ENCODE peak calls at places on chromosomes 11 and 22, in nine cellular contexts. Q is EH; D is activated effector memory CD4-positive, alpha-beta T cell treated with Interleukin-2 at 50 U/mL for 16 hours; F is Peyer's patch; L is A549; T is H7; H is osteocyte; M is EL; I is CD8-positive, alpha-beta memory T cell. Z is an unnamed sample.

GRCh38 chr22:32644252-32645100 is 157.0 kb upstream of the TIMP3 start:
- DNase-seq in Q (peak), D (peak), F (peak), L (no peak), T (no peak), H (no peak), M (peak), I (no peak), Z (no peak)

GRCh38 chr11:77126861-77127673 is 979 bp upstream of the MYO7A start:
- DNase-seq in Q (peak), D (peak), F (peak), L (peak), T (peak), H (no peak), M (peak), I (peak), Z (peak)

GRCh38 chr11:12771875-12772274 is 97.7 kb downstream of the TEAD1 start:
- DNase-seq in Q (peak), D (no peak), F (no peak), L (no peak), T (no peak), H (no peak), M (peak), I (no peak), Z (no peak)

GRCh38 chr22:30286813-30287625 is 2.3 kb downstream of the CASTOR1 start:
- DNase-seq in Q (peak), D (peak), F (peak), L (peak), T (peak), H (peak), M (peak), I (peak), Z (peak)

GRCh38 chr11:75376175-75376574 is 23.1 kb upstream of the RPS3 start:
- DNase-seq in Q (no peak), D (no peak), F (no peak), L (no peak), T (peak), H (no peak), M (no peak), I (no peak), Z (no peak)

GRCh38 chr11:46392421-46393230 is 1.1 kb upstream of the CHRM4 start:
- DNase-seq in Q (peak), D (peak), F (peak), L (peak), T (peak), H (peak), M (peak), I (peak), Z (peak)

GRCh38 chr11:72773291-72773690 is 20.6 kb downstream of the STARD10 start:
- DNase-seq in Q (peak), D (no peak), F (no peak), L (no peak), T (no peak), H (no peak), M (peak), I (no peak), Z (peak)

GRCh38 chr22:42863349-42863911 is 6.4 kb upstream of the ARFGAP3 start:
- DNase-seq in Q (peak), D (no peak), F (no peak), L (peak), T (no peak), H (no peak), M (peak), I (no peak), Z (peak)

GRCh38 chr11:28536504-28537267 is 428.5 kb downstream of the METTL15 start:
- DNase-seq in Q (no peak), D (no peak), F (no peak), L (no peak), T (no peak), H (no peak), M (no peak), I (no peak), Z (no peak)

GRCh38 chr11:43543313-43543712 is 137.2 kb upstream of the HSD17B12 start:
- DNase-seq in Q (no peak), D (no peak), F (no peak), L (no peak), T (no peak), H (no peak), M (no peak), I (no peak), Z (no peak)

GRCh38 chr11:17014774-17015638 is 792 bp upstream of the PLEKHA7 start:
- DNase-seq in Q (no peak), D (peak), F (peak), L (peak), T (peak), H (no peak), M (peak), I (no peak), Z (peak)

GRCh38 chr11:79400717-79401330 is 40.0 kb downstream of the TENM4 start:
- DNase-seq in Q (peak), D (no peak), F (no peak), L (peak), T (peak), H (no peak), M (peak), I (no peak), Z (no peak)

GRCh38 chr22:26983311-26983710 is 325.9 kb downstream of the MIAT start:
- DNase-seq in Q (no peak), D (no peak), F (no peak), L (no peak), T (no peak), H (no peak), M (no peak), I (no peak), Z (no peak)

GRCh38 chr22:36239150-36239400 is 252 bp downstream of the APOL2 start:
- DNase-seq in Q (no peak), D (no peak), F (no peak), L (no peak), T (peak), H (no peak), M (no peak), I (no peak), Z (no peak)

GRCh38 chr11:19775622-19776021 is 63.0 kb downstream of the NAV2 start:
- DNase-seq in Q (no peak), D (no peak), F (no peak), L (no peak), T (no peak), H (no peak), M (no peak), I (no peak), Z (no peak)

GRCh38 chr11:119051440-119052162 is 5.4 kb downstream of the HYOU1 start:
- DNase-seq in Q (no peak), D (no peak), F (no peak), L (no peak), T (no peak), H (no peak), M (no peak), I (no peak), Z (no peak)

GRCh38 chr11:833849-834311 is 1.1 kb downstream of the CD151 start:
- DNase-seq in Q (peak), D (no peak), F (no peak), L (peak), T (no peak), H (no peak), M (no peak), I (no peak), Z (peak)

GRCh38 chr22:41446057-41446501 is 522 bp downstream of the TOB2 start:
- DNase-seq in Q (peak), D (no peak), F (peak), L (no peak), T (peak), H (no peak), M (no peak), I (no peak), Z (peak)

GRCh38 chr11:126229782-126230540 is 18.4 kb downstream of the FAM118B start:
- DNase-seq in Q (no peak), D (no peak), F (no peak), L (no peak), T (no peak), H (no peak), M (no peak), I (no peak), Z (peak)

GRCh38 chr11:65588199-65589054 is 7.2 kb downstream of the KCNK7 start:
- DNase-seq in Q (peak), D (peak), F (peak), L (peak), T (peak), H (no peak), M (peak), I (peak), Z (peak)

GRCh38 chr22:49733631-49734030 is 94.0 kb downstream of the BRD1 start:
- DNase-seq in Q (no peak), D (no peak), F (peak), L (no peak), T (peak), H (peak), M (no peak), I (no peak), Z (no peak)